ENCODE peak calls at places on chromosomes 1 and 21, in seven cellular contexts. One of them, this sample, is unnamed.

GRCh38 chr1:191953516-191953915 is 204.7 kb upstream of the RGS18 start:
- DNase-seq in EL: no peak
- DNase-seq in AG09309: no peak
- DNase-seq in activated gamma-delta T cell treated with anti-CD3 and anti-CD28 coated beads, Interleukin-2, amount 50 U/mL, for 16 hours: no peak
- DNase-seq in SK-N-DZ: no peak
- DNase-seq in SHP77 treated with DMSO at 0.1 percent for 48 hours: no peak
- DNase-seq in endothelial cell: no peak
- DNase-seq in this sample: no peak

GRCh38 chr1:4029376-4029775 is 129.3 kb upstream of the C1orf174 start:
- DNase-seq in EL: no peak
- DNase-seq in AG09309: no peak
- DNase-seq in activated gamma-delta T cell treated with anti-CD3 and anti-CD28 coated beads, Interleukin-2, amount 50 U/mL, for 16 hours: no peak
- DNase-seq in SK-N-DZ: no peak
- DNase-seq in SHP77 treated with DMSO at 0.1 percent for 48 hours: no peak
- DNase-seq in endothelial cell: no peak
- DNase-seq in this sample: no peak

GRCh38 chr1:111517464-111518225 is 14.2 kb upstream of the ADORA3 start:
- DNase-seq in EL: no peak
- DNase-seq in AG09309: no peak
- DNase-seq in activated gamma-delta T cell treated with anti-CD3 and anti-CD28 coated beads, Interleukin-2, amount 50 U/mL, for 16 hours: no peak
- DNase-seq in SK-N-DZ: no peak
- DNase-seq in SHP77 treated with DMSO at 0.1 percent for 48 hours: no peak
- DNase-seq in endothelial cell: no peak
- DNase-seq in this sample: no peak

GRCh38 chr1:10617318-10617717 is 142.6 kb downstream of the PEX14 start:
- DNase-seq in EL: no peak
- DNase-seq in AG09309: no peak
- DNase-seq in activated gamma-delta T cell treated with anti-CD3 and anti-CD28 coated beads, Interleukin-2, amount 50 U/mL, for 16 hours: no peak
- DNase-seq in SK-N-DZ: no peak
- DNase-seq in SHP77 treated with DMSO at 0.1 percent for 48 hours: no peak
- DNase-seq in endothelial cell: no peak
- DNase-seq in this sample: no peak

GRCh38 chr1:248000169-248000568 is 13.3 kb upstream of the OR2L5 start:
- DNase-seq in EL: no peak
- DNase-seq in AG09309: no peak
- DNase-seq in activated gamma-delta T cell treated with anti-CD3 and anti-CD28 coated beads, Interleukin-2, amount 50 U/mL, for 16 hours: no peak
- DNase-seq in SK-N-DZ: no peak
- DNase-seq in SHP77 treated with DMSO at 0.1 percent for 48 hours: no peak
- DNase-seq in endothelial cell: no peak
- DNase-seq in this sample: no peak

GRCh38 chr1:109762821-109763645 is 690 bp downstream of the EPS8L3 start:
- DNase-seq in EL: peak
- DNase-seq in AG09309: peak
- DNase-seq in activated gamma-delta T cell treated with anti-CD3 and anti-CD28 coated beads, Interleukin-2, amount 50 U/mL, for 16 hours: no peak
- DNase-seq in SK-N-DZ: no peak
- DNase-seq in SHP77 treated with DMSO at 0.1 percent for 48 hours: no peak
- DNase-seq in endothelial cell: no peak
- DNase-seq in this sample: peak

GRCh38 chr1:55894521-55894920 is 679.4 kb upstream of the USP24 start:
- DNase-seq in EL: peak
- DNase-seq in AG09309: no peak
- DNase-seq in activated gamma-delta T cell treated with anti-CD3 and anti-CD28 coated beads, Interleukin-2, amount 50 U/mL, for 16 hours: no peak
- DNase-seq in SK-N-DZ: no peak
- DNase-seq in SHP77 treated with DMSO at 0.1 percent for 48 hours: no peak
- DNase-seq in endothelial cell: no peak
- DNase-seq in this sample: no peak

GRCh38 chr1:243354511-243355153 is 98.8 kb downstream of the SDCCAG8 start:
- DNase-seq in EL: peak
- DNase-seq in AG09309: no peak
- DNase-seq in activated gamma-delta T cell treated with anti-CD3 and anti-CD28 coated beads, Interleukin-2, amount 50 U/mL, for 16 hours: no peak
- DNase-seq in SK-N-DZ: peak
- DNase-seq in SHP77 treated with DMSO at 0.1 percent for 48 hours: no peak
- DNase-seq in endothelial cell: no peak
- DNase-seq in this sample: peak

GRCh38 chr1:44059181-44059661 is 28.0 kb upstream of the SLC6A9 start:
- DNase-seq in EL: no peak
- DNase-seq in AG09309: no peak
- DNase-seq in activated gamma-delta T cell treated with anti-CD3 and anti-CD28 coated beads, Interleukin-2, amount 50 U/mL, for 16 hours: no peak
- DNase-seq in SK-N-DZ: no peak
- DNase-seq in SHP77 treated with DMSO at 0.1 percent for 48 hours: no peak
- DNase-seq in endothelial cell: no peak
- DNase-seq in this sample: no peak

GRCh38 chr21:20459838-20460237 is 538.4 kb upstream of the NCAM2 start:
- DNase-seq in EL: no peak
- DNase-seq in AG09309: no peak
- DNase-seq in activated gamma-delta T cell treated with anti-CD3 and anti-CD28 coated beads, Interleukin-2, amount 50 U/mL, for 16 hours: no peak
- DNase-seq in SK-N-DZ: no peak
- DNase-seq in SHP77 treated with DMSO at 0.1 percent for 48 hours: no peak
- DNase-seq in endothelial cell: no peak
- DNase-seq in this sample: peak

GRCh38 chr1:31679676-31680230 is 24.1 kb downstream of the COL16A1 start:
- DNase-seq in EL: no peak
- DNase-seq in AG09309: no peak
- DNase-seq in activated gamma-delta T cell treated with anti-CD3 and anti-CD28 coated beads, Interleukin-2, amount 50 U/mL, for 16 hours: no peak
- DNase-seq in SK-N-DZ: no peak
- DNase-seq in SHP77 treated with DMSO at 0.1 percent for 48 hours: no peak
- DNase-seq in endothelial cell: no peak
- DNase-seq in this sample: no peak